ENCODE peak calls at places on chromosomes 2 and 18, in five cellular contexts. C is stomach; I is neural progenitor cell; Q is CD8-positive, alpha-beta T cell; E is CD4-positive, alpha-beta memory T cell. K is an unnamed sample. For H3K4me1, the result is how much of the 10 kb centered on the place peaks cover.

GRCh38 chr2:132979339-132980093 is 309.5 kb upstream of the LYPD1 start:
- DNase-seq in C (no peak), I (no peak), Q (no peak), E (no peak), K (no peak)

GRCh38 chr18:74896390-74896991 is 298.8 kb downstream of the ZNF407 start:
- DNase-seq in C (peak), I (peak), Q (peak), E (peak), K (peak)

GRCh38 chr2:113148606-113149552 is 21.5 kb downstream of the IL1RN start:
- DNase-seq in C (no peak), I (no peak), Q (no peak), E (no peak), K (no peak)

GRCh38 chr2:134836986-134837385 is 1.4 kb upstream of the ACMSD start:
- DNase-seq in C (no peak), I (no peak), Q (no peak), E (no peak), K (no peak)

GRCh38 chr2:155310589-155310988 is 612.1 kb downstream of the KCNJ3 start:
- DNase-seq in C (no peak), I (peak), Q (no peak), E (no peak), K (peak)

GRCh38 chr2:223580951-223581350 is 21.2 kb downstream of the SCG2 start:
- DNase-seq in C (no peak), I (peak), Q (no peak), E (no peak), K (peak)

GRCh38 chr2:44242929-44243328 is 32.4 kb upstream of the SLC3A1 start:
- DNase-seq in C (no peak), I (no peak), Q (no peak), E (no peak), K (no peak)

GRCh38 chr2:207283356-207283755 is 117.6 kb upstream of the KLF7 start:
- DNase-seq in C (no peak), I (peak), Q (no peak), E (no peak), K (no peak)

GRCh38 chr18:45161850-45162249 is 453.4 kb upstream of the SLC14A2 start:
- DNase-seq in C (no peak), I (no peak), Q (no peak), E (no peak), K (no peak)

GRCh38 chr2:26941486-26941885 is 29.0 kb upstream of the MAPRE3 start:
- DNase-seq in C (no peak), I (no peak), Q (no peak), E (no peak), K (no peak)

GRCh38 chr2:207334631-207335371 is 169.1 kb upstream of the KLF7 start:
- DNase-seq in C (peak), I (peak), Q (no peak), E (no peak), K (peak)

GRCh38 chr2:61758159-61758558 is 95.7 kb downstream of the FAM161A start:
- DNase-seq in C (no peak), I (no peak), Q (no peak), E (no peak), K (no peak)

GRCh38 chr18:46156124-46156745 is 52.0 kb downstream of the HAUS1 start:
- DNase-seq in C (no peak), I (no peak), Q (peak), E (peak), K (no peak)

GRCh38 chr2:36382472-36382871 is 26.9 kb downstream of the CRIM1 start:
- DNase-seq in C (no peak), I (no peak), Q (no peak), E (no peak), K (no peak)

GRCh38 chr2:36379710-36380448 is 24.3 kb downstream of the CRIM1 start:
- DNase-seq in C (no peak), I (no peak), Q (no peak), E (no peak), K (no peak)

GRCh38 chr2:36376992-36377738 is 21.6 kb downstream of the CRIM1 start:
- DNase-seq in C (peak), I (no peak), Q (no peak), E (no peak), K (no peak)

GRCh38 chr2:36381965-36382364 is 26.4 kb downstream of the CRIM1 start:
- DNase-seq in C (no peak), I (no peak), Q (no peak), E (no peak), K (no peak)

GRCh38 chr2:36380624-36381481 is 25.3 kb downstream of the CRIM1 start:
- DNase-seq in C (no peak), I (peak), Q (no peak), E (no peak), K (no peak)
- H3K4me1 ChIP-seq in C (under half), I (under half), Q (under half), E (under half), K (under half)

GRCh38 chr18:63237911-63238710 is 81.5 kb downstream of the BCL2 start:
- DNase-seq in C (no peak), I (peak), Q (no peak), E (no peak), K (peak)
- H3K4me3 ChIP-seq in C (no peak), I (no peak), Q (no peak), E (no peak), K (no peak)

GRCh38 chr18:63949068-63949737 is at the start of gene HMSD:
- DNase-seq in C (peak), I (peak), Q (peak), E (peak), K (peak)
- H3K27ac ChIP-seq in C (no peak), I (no peak), Q (no peak), E (no peak), K (peak)

DNA sequence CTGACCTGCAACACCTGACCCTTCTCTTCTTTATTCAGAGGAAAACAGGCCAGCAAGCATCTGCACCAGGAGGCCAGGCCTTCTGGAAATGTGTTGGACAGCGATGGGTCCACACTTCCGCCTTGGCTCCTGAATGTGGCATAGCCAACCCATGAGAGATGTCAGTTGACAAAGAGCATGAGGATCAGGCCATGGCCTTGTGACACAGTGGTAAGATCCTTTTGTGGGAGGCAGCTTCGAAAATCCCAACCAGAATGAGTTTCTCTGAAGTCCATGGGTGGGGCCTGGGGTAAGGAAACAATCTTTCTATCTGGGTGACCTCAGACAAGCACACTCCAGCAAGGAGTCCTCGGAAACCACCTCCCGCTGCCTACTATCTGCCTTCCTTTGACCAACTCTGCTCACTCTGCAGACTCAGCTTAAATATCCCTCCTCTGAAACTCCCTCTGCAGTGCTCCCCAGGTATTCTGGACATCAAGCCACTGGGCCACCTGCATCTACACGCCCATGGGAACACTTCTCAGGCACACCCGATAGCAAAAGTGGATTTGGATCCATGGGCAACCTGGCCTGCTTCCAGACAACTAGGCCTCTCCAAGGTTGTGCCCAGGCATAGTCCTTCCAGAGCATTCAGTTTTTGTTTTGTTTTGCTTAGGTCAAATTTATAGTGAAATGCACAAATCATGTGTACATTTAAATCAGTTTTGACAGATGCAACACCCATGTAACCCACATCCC is 3.6 kb upstream of the SH2D6 start:
- DNase-seq in C (no peak), I (no peak), Q (no peak), E (no peak), K (no peak)
- H3K4me1 ChIP-seq in C (under half), I (under half), Q (under half), E (under half), K (under half)

DNA sequence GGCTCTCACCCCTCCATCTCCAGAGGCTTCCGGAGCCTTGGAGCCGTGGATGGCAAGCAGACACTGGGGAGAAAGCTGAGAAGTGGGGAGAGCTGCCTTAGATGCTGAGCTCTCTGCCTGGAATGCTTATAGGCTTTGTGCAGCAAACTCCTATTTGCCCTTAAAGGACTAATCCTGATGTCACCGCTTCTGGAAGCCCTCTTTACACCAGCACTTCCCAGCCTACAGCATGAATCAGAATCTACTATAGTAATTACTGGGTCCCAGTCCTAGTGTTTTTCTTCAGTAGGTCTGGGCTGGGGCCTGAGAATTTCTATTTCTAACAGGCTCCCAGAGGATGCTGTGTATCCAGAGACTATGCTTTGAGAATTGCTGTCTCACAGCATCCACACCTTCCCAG is 31.1 kb downstream of the GYPC start:
- DNase-seq in C (no peak), I (peak), Q (no peak), E (no peak), K (no peak)
- H3K4me3 ChIP-seq in C (no peak), I (no peak), Q (no peak), E (no peak), K (no peak)

GRCh38 chr2:176637497-176638166 is 368.4 kb downstream of the MTX2 start:
- DNase-seq in C (no peak), I (peak), Q (no peak), E (no peak), K (peak)
- H3K27ac ChIP-seq in C (peak), I (no peak), Q (no peak), E (no peak), K (peak)

K was measured in A673.